ENCODE peak calls at places on chromosomes 13 and 19, in six cellular contexts. N, E, W, X, T and B are unnamed samples.

GRCh38 chr19:3687774-3688706 is 12.2 kb downstream of the PIP5K1C start:
- DNase-seq in W (peak), E (peak), N (peak), X (peak), T (peak), B (no peak)

GRCh38 chr19:34990578-34991192 is 9.4 kb upstream of the GRAMD1A start:
- DNase-seq in X (no peak), N (no peak), E (no peak), T (no peak), W (no peak), B (no peak)

GRCh38 chr19:35330475-35330874 is 1.5 kb downstream of the CD22 start:
- DNase-seq in N (no peak), T (no peak), X (no peak), E (no peak), W (peak), B (no peak)

GRCh38 chr19:4694211-4694987 is 24.3 kb upstream of the MYDGF start:
- DNase-seq in W (no peak), X (no peak), E (no peak), T (no peak), N (peak), B (no peak)

GRCh38 chr19:11887618-11888531 is at the start of gene ZNF69:
- DNase-seq in T (peak), E (peak), N (peak), X (peak), W (peak), B (peak)

GRCh38 chr13:105897575-105897974 is 637.9 kb downstream of the EFNB2 start:
- DNase-seq in X (no peak), W (no peak), N (no peak), E (no peak), T (no peak), B (no peak)

GRCh38 chr13:113491418-113491883 is 940 bp upstream of the DCUN1D2 start:
- DNase-seq in X (no peak), E (peak), W (peak), T (peak), N (peak), B (no peak)

GRCh38 chr13:49561064-49561410 is 24.3 kb downstream of the RCBTB1 start:
- DNase-seq in T (peak), E (no peak), X (no peak), N (peak), W (no peak), B (no peak)

GRCh38 chr13:100394005-100394695 is 194.4 kb downstream of the GGACT start:
- DNase-seq in E (no peak), N (peak), T (no peak), X (peak), W (peak), B (no peak)

GRCh38 chr13:110409581-110409992 is 102.5 kb downstream of the COL4A2 start:
- DNase-seq in T (no peak), E (no peak), W (no peak), X (no peak), N (peak), B (no peak)

GRCh38 chr19:3483226-3483628 is at the start of gene SMIM44:
- DNase-seq in X (no peak), W (no peak), T (no peak), E (no peak), N (no peak), B (no peak)

GRCh38 chr19:35730326-35730725 is 11.9 kb downstream of the IGFLR1 start:
- DNase-seq in T (no peak), W (no peak), E (no peak), X (no peak), N (no peak), B (no peak)

GRCh38 chr19:7512400-7512851 is 3.5 kb upstream of the ZNF358 start:
- DNase-seq in N (no peak), X (no peak), E (peak), W (no peak), T (no peak), B (no peak)

GRCh38 chr13:40348096-40348679 is 318.3 kb downstream of the FOXO1 start:
- DNase-seq in T (no peak), N (no peak), X (no peak), E (no peak), W (no peak), B (no peak)

GRCh38 chr13:25153736-25154135 is 18.4 kb downstream of the AMER2 start:
- DNase-seq in E (peak), X (no peak), W (no peak), T (no peak), N (no peak), B (no peak)

GRCh38 chr13:42875448-42876269 is 94.3 kb downstream of the FAM216B start:
- DNase-seq in N (peak), X (no peak), W (no peak), T (peak), E (peak), B (no peak)

GRCh38 chr13:110965038-110965754 is 50.3 kb upstream of the ANKRD10 start:
- DNase-seq in X (no peak), E (no peak), N (peak), W (no peak), T (no peak), B (no peak)

GRCh38 chr19:12783849-12784393 is 7.4 kb upstream of the JUNB start:
- DNase-seq in E (no peak), N (no peak), T (no peak), W (no peak), X (no peak), B (no peak)

GRCh38 chr19:38682872-38683392 is 35.5 kb downstream of the ACTN4 start:
- DNase-seq in T (no peak), X (no peak), N (no peak), E (no peak), W (no peak), B (no peak)

GRCh38 chr19:38684078-38684861 is 36.8 kb downstream of the ACTN4 start:
- DNase-seq in E (no peak), T (no peak), X (peak), N (peak), W (peak), B (no peak)

GRCh38 chr19:38683393-38684077 is 36.1 kb downstream of the ACTN4 start:
- DNase-seq in N (peak), T (peak), E (peak), W (no peak), X (peak), B (peak)

GRCh38 chr19:38679839-38680238 is 32.4 kb downstream of the ACTN4 start:
- DNase-seq in W (no peak), T (no peak), N (no peak), X (no peak), E (no peak), B (no peak)

GRCh38 chr19:38682195-38682867 is 34.9 kb downstream of the ACTN4 start:
- DNase-seq in W (no peak), E (no peak), T (no peak), N (no peak), X (no peak), B (no peak)
- TF ChIP-seq CTCF in W (no peak), E (no peak), T (no peak), N (no peak), X (no peak), B (no peak)

GRCh38 chr13:50766043-50766442 is 77.4 kb downstream of the DLEU7 start:
- DNase-seq in X (no peak), E (no peak), N (no peak), W (no peak), T (no peak), B (no peak)

GRCh38 chr13:50760751-50761150 is 82.7 kb downstream of the DLEU7 start:
- DNase-seq in W (no peak), X (no peak), N (peak), E (no peak), T (no peak), B (no peak)

GRCh38 chr13:50761406-50761805 is 82.1 kb downstream of the DLEU7 start:
- DNase-seq in N (no peak), T (no peak), W (no peak), E (no peak), X (no peak), B (no peak)

GRCh38 chr13:50762969-50763568 is 80.4 kb downstream of the DLEU7 start:
- DNase-seq in E (peak), T (no peak), N (no peak), X (no peak), W (no peak), B (no peak)
- TF ChIP-seq CTCF in E (no peak), T (no peak), N (no peak), X (no peak), W (no peak), B (no peak)

GRCh38 chr19:32497386-32497785 is 83.6 kb upstream of the PDCD5 start:
- DNase-seq in N (no peak), T (no peak), X (no peak), W (no peak), E (no peak), B (no peak)
- TF ChIP-seq CTCF in N (no peak), T (no peak), X (no peak), W (no peak), E (no peak), B (no peak)

DNA sequence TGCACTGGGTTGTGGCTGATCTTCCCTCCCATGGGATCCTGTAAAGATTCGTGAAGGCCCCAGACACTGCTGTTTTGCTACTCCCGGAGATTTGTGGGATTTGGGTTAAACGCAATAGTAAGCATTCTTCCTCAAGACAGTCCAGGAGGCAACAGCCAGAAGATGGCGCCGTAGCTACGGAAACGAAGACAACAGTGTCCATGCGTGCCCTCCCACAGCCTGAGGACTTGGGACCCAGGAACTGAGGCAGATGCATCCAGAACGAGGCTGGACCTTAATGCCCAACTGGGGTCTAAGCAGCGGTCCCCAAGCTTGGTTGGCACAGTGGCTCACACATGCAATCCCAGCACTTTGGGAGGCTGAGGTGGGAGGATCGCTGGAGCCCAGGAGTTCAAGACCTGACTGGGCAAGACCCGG is 57.6 kb upstream of the ZNF507 start:
- DNase-seq in X (peak), N (peak), W (no peak), T (peak), E (peak), B (no peak)
- TF ChIP-seq CTCF in X (peak), N (peak), W (peak), T (peak), E (peak), B (no peak)

DNA sequence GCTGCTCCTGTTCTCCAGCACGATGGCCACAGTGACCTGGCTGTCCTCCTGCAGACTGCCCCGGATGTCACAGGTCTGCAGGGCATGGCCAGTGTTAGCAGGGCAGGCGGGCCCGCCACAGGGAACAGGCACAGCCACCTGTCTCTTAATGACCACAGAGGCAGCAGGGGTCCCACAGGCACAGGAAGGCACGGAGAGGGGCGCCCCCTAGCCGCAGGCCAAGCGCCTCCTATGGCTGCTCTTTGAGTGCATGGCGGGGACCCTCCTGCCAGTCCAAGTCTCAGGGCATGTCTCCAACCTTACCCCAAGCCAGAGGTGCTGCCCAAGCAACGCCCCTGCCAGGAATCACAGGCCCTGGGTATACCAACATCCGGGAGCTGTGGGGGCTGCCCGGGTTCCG is 14.1 kb downstream of the IZUMO4 start:
- DNase-seq in W (no peak), T (no peak), X (no peak), E (peak), N (no peak), B (no peak)
- TF ChIP-seq CTCF in W (peak), T (peak), X (peak), E (peak), N (peak), B (no peak)

DNA sequence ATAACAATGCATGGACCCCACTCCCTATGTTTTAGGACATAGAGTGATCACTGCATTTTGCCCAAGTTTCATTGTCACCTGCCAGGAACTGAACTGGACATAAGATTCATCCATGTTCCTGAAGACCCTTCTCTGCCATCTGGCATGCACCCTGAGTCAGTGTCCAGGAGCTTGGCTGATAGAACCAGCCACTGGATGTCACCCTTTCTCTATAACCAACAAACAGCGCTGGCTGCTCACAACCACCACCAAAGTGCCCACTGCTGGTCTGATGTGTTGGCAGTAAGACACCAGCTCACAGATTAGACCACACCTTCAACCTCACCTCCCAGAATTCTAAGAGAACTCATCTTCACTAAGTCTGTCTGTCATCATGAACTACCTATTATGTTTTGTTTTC is 333.4 kb downstream of the ITGBL1 start:
- DNase-seq in X (peak), W (no peak), N (peak), T (peak), E (peak), B (no peak)
- TF ChIP-seq CTCF in X (peak), W (no peak), N (peak), T (no peak), E (peak), B (no peak)

GRCh38 chr19:950352-951066 is 24.7 kb downstream of the ARID3A start:
- DNase-seq in T (no peak), W (no peak), N (no peak), X (no peak), E (no peak), B (no peak)
- TF ChIP-seq CTCF in T (no peak), W (no peak), N (no peak), X (no peak), E (no peak), B (no peak)

GRCh38 chr13:20435616-20436368 is 89.9 kb downstream of the CRYL1 start:
- DNase-seq in E (no peak), T (no peak), W (no peak), N (no peak), X (no peak), B (no peak)
- TF ChIP-seq CTCF in E (no peak), T (no peak), W (no peak), N (no peak), X (no peak), B (no peak)

GRCh38 chr19:28019371-28019770 is 1193.6 kb downstream of the UQCRFS1 start:
- DNase-seq in N (no peak), T (peak), W (no peak), X (no peak), E (no peak), B (no peak)
- TF ChIP-seq CTCF in N (no peak), T (no peak), W (no peak), X (no peak), E (no peak), B (no peak)

DNA sequence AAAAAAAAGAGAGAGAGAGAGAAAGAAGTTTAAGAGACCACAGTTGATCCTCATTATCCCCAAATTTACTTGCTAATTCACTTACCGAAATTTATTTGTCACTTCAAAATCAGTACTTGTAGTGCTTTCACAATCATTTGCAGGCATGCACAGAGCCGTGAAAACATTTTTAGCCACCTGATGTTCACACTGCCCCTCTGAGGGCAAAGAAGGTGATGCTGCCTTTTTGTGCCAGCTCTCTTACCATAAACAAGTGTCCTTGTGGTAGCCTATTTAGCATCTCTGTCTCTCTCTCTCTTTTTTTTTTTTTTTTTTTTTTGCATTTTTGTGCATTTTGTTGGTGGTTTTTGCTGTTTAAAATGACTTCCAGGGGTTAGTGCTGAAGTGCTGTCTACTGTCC is 24.0 kb upstream of the CASP14 start:
- DNase-seq in X (no peak), T (no peak), N (peak), W (no peak), E (no peak), B (no peak)
- TF ChIP-seq CTCF in X (peak), T (no peak), N (no peak), W (peak), E (peak), B (no peak)